ENCODE peak calls at places on chromosomes 13 and 19, in five cellular contexts. O is NT2/D1, B is NCI-H446 treated with DMSO at 0.1 percent for 48 hours, N is upper lobe of left lung, C is cardiac muscle cell. T is an unnamed sample.

GRCh38 chr13:35891973-35892441 is 239.2 kb downstream of the DCLK1 start:
- DNase-seq in O (no peak), B (no peak), N (no peak), C (peak; percentile 5), T (no peak)

GRCh38 chr13:109764474-109765292 is 21.7 kb downstream of the IRS2 start:
- DNase-seq in O (no peak), B (no peak), N (no peak), C (no peak), T (no peak)

GRCh38 chr19:57776764-57777296 is 7.4 kb downstream of the ZNF586 start:
- DNase-seq in O (no peak), B (no peak), N (no peak), C (no peak), T (no peak)

GRCh38 chr13:52652980-52653303 is 306 bp downstream of the SUGT1 start:
- DNase-seq in O (no peak), B (no peak), N (peak; percentile 77), C (no peak), T (peak; percentile 26)

GRCh38 chr13:93270769-93271753 is 44.5 kb downstream of the GPC6 start:
- DNase-seq in O (no peak), B (peak; percentile 61), N (no peak), C (peak; percentile 28), T (no peak)

GRCh38 chr13:43537124-43537523 is 249.6 kb downstream of the ENOX1 start:
- DNase-seq in O (no peak), B (no peak), N (no peak), C (peak; percentile 76), T (no peak)

GRCh38 chr19:7229735-7230134 is 64.5 kb downstream of the INSR start:
- DNase-seq in O (no peak), B (no peak), N (no peak), C (no peak), T (no peak)

GRCh38 chr19:58578430-58578925 is 5.3 kb upstream of the MZF1 start:
- DNase-seq in O (no peak), B (no peak), N (no peak), C (no peak), T (no peak)

GRCh38 chr19:11069451-11070009 is 19.7 kb upstream of the LDLR start:
- DNase-seq in O (no peak), B (no peak), N (no peak), C (no peak), T (no peak)

GRCh38 chr19:10870955-10871603 is at the start of gene CARM1:
- DNase-seq in O (peak; percentile 95), B (peak; percentile 96), N (peak; percentile 100), C (peak; percentile 100), T (peak; percentile 99)

GRCh38 chr19:11587973-11588631 is 9.2 kb upstream of the ZNF627 start:
- DNase-seq in O (no peak), B (no peak), N (no peak), C (no peak), T (no peak)

GRCh38 chr13:108342369-108343289 is 73.1 kb downstream of the TNFSF13B start:
- DNase-seq in O (peak; percentile 20), B (no peak), N (no peak), C (peak; percentile 42), T (no peak)

GRCh38 chr13:50843256-50844043 is at the start of gene DLEU7:
- DNase-seq in O (no peak), B (no peak), N (peak; percentile 83), C (no peak), T (no peak)

GRCh38 chr13:44302233-44302632 is 71.4 kb upstream of the SERP2 start:
- DNase-seq in O (no peak), B (no peak), N (no peak), C (peak; percentile 48), T (no peak)

GRCh38 chr13:37070145-37070695 is 10.7 kb upstream of the SUPT20H start:
- DNase-seq in O (no peak), B (no peak), N (no peak), C (no peak), T (no peak)

GRCh38 chr13:73683746-73684145 is 450.5 kb downstream of the KLF12 start:
- DNase-seq in O (no peak), B (no peak), N (no peak), C (no peak), T (no peak)

GRCh38 chr19:35357867-35358573 is at the start of gene FFAR3:
- DNase-seq in O (no peak), B (no peak), N (no peak), C (peak; percentile 92), T (no peak)

GRCh38 chr13:108315273-108315672 is 45.8 kb downstream of the TNFSF13B start:
- DNase-seq in O (no peak), B (no peak), N (no peak), C (no peak), T (no peak)

GRCh38 chr13:46659413-46660065 is 106.6 kb downstream of the LRCH1 start:
- DNase-seq in O (no peak), B (no peak), N (no peak), C (no peak), T (no peak)

GRCh38 chr19:56869886-56870285 is 29.4 kb upstream of the PEG3 start:
- DNase-seq in O (no peak), B (no peak), N (no peak), C (no peak), T (no peak)

GRCh38 chr13:44362394-44363040 is 11.1 kb upstream of the SERP2 start:
- DNase-seq in O (no peak), B (no peak), N (no peak), C (peak; percentile 30), T (no peak)

GRCh38 chr13:111572956-111573355 is 252.5 kb downstream of the TEX29 start:
- DNase-seq in O (no peak), B (no peak), N (no peak), C (no peak), T (no peak)

GRCh38 chr13:112954488-112955270 is 14.3 kb upstream of the MCF2L start:
- DNase-seq in O (no peak), B (no peak), N (no peak), C (no peak), T (no peak)

GRCh38 chr13:45219123-45219891 is 18.5 kb upstream of the KCTD4 start:
- DNase-seq in O (no peak), B (no peak), N (no peak), C (no peak), T (no peak)

GRCh38 chr19:57664269-57665127 is 4.2 kb upstream of the ZSCAN4 start:
- DNase-seq in O (peak; percentile 22), B (peak; percentile 72), N (peak; percentile 87), C (peak; percentile 76), T (peak; percentile 31)

GRCh38 chr13:36789730-36790129 is 29.3 kb upstream of the RFXAP start:
- DNase-seq in O (no peak), B (no peak), N (no peak), C (no peak), T (no peak)

GRCh38 chr13:50589139-50589538 is 254.4 kb downstream of the DLEU7 start:
- DNase-seq in O (no peak), B (no peak), N (no peak), C (peak; percentile 72), T (no peak)

GRCh38 chr19:52778811-52779210 is 7.8 kb downstream of the ZNF600 start:
- DNase-seq in O (no peak), B (no peak), N (no peak), C (no peak), T (no peak)

GRCh38 chr19:410243-410781 is 1.4 kb upstream of the C2CD4C start:
- DNase-seq in O (no peak), B (no peak), N (no peak), C (no peak), T (no peak)

GRCh38 chr19:53123400-53123799 is 9.3 kb downstream of the ZNF415 start:
- DNase-seq in O (no peak), B (no peak), N (peak; percentile 38), C (no peak), T (no peak)

GRCh38 chr19:15197275-15198005 is 3.4 kb downstream of the NOTCH3 start:
- DNase-seq in O (no peak), B (no peak), N (no peak), C (peak; percentile 49), T (no peak)